ENCODE peak calls at places on chromosome 7, in ten cellular contexts. One of them, this sample, is unnamed.

GRCh38 chr7:16034353-16034752 is 347.9 kb upstream of the MEOX2 start:
- DNase-seq in tibial nerve: no peak
- DNase-seq in osteoblast: no peak
- DNase-seq in Peyer's patch: no peak
- DNase-seq in upper lobe of left lung: no peak
- DNase-seq in CD8-positive, alpha-beta T cell: no peak
- DNase-seq in spleen: no peak
- DNase-seq in K562: no peak
- DNase-seq in mammary epithelial cell: peak; percentile 52
- DNase-seq in astrocyte: peak; percentile 19
- DNase-seq in this sample: no peak

GRCh38 chr7:73912223-73912622 is 51.3 kb downstream of the TMEM270 start:
- DNase-seq in tibial nerve: no peak
- DNase-seq in osteoblast: no peak
- DNase-seq in Peyer's patch: no peak
- DNase-seq in upper lobe of left lung: no peak
- DNase-seq in CD8-positive, alpha-beta T cell: no peak
- DNase-seq in spleen: no peak
- DNase-seq in K562: peak; percentile 27
- DNase-seq in mammary epithelial cell: no peak
- DNase-seq in astrocyte: no peak
- DNase-seq in this sample: no peak

GRCh38 chr7:92809397-92810241 is 26.8 kb downstream of the CDK6 start:
- DNase-seq in tibial nerve: no peak
- DNase-seq in osteoblast: no peak
- DNase-seq in Peyer's patch: peak; percentile 55
- DNase-seq in upper lobe of left lung: no peak
- DNase-seq in CD8-positive, alpha-beta T cell: peak; percentile 46
- DNase-seq in spleen: peak; percentile 68
- DNase-seq in K562: peak; percentile 78
- DNase-seq in mammary epithelial cell: peak; percentile 91
- DNase-seq in astrocyte: peak; percentile 96
- DNase-seq in this sample: peak; percentile 26

GRCh38 chr7:67758551-67758950 is 761.9 kb downstream of the TYW1 start:
- DNase-seq in tibial nerve: no peak
- DNase-seq in osteoblast: no peak
- DNase-seq in Peyer's patch: no peak
- DNase-seq in upper lobe of left lung: no peak
- DNase-seq in CD8-positive, alpha-beta T cell: no peak
- DNase-seq in spleen: no peak
- DNase-seq in K562: no peak
- DNase-seq in mammary epithelial cell: no peak
- DNase-seq in astrocyte: no peak
- DNase-seq in this sample: no peak

GRCh38 chr7:79258826-79259225 is 194.6 kb downstream of the MAGI2 start:
- DNase-seq in tibial nerve: no peak
- DNase-seq in osteoblast: no peak
- DNase-seq in Peyer's patch: no peak
- DNase-seq in upper lobe of left lung: no peak
- DNase-seq in CD8-positive, alpha-beta T cell: no peak
- DNase-seq in spleen: no peak
- DNase-seq in K562: no peak
- DNase-seq in mammary epithelial cell: no peak
- DNase-seq in astrocyte: no peak
- DNase-seq in this sample: no peak

GRCh38 chr7:73770002-73770859 is at the start of gene CLDN3:
- DNase-seq in tibial nerve: no peak
- DNase-seq in osteoblast: peak; percentile 27
- DNase-seq in Peyer's patch: no peak
- DNase-seq in upper lobe of left lung: peak; percentile 96
- DNase-seq in CD8-positive, alpha-beta T cell: peak; percentile 12
- DNase-seq in spleen: no peak
- DNase-seq in K562: peak; percentile 5
- DNase-seq in mammary epithelial cell: peak; percentile 57
- DNase-seq in astrocyte: peak; percentile 8
- DNase-seq in this sample: no peak

GRCh38 chr7:92790987-92791386 is 45.4 kb downstream of the CDK6 start:
- DNase-seq in tibial nerve: no peak
- DNase-seq in osteoblast: peak; percentile 18
- DNase-seq in Peyer's patch: no peak
- DNase-seq in upper lobe of left lung: no peak
- DNase-seq in CD8-positive, alpha-beta T cell: no peak
- DNase-seq in spleen: no peak
- DNase-seq in K562: no peak
- DNase-seq in mammary epithelial cell: peak; percentile 37
- DNase-seq in astrocyte: peak; percentile 80
- DNase-seq in this sample: no peak

GRCh38 chr7:26686448-26686981 is 177.9 kb downstream of the SKAP2 start:
- DNase-seq in tibial nerve: no peak
- DNase-seq in osteoblast: no peak
- DNase-seq in Peyer's patch: no peak
- DNase-seq in upper lobe of left lung: no peak
- DNase-seq in CD8-positive, alpha-beta T cell: no peak
- DNase-seq in spleen: no peak
- DNase-seq in K562: peak; percentile 11
- DNase-seq in mammary epithelial cell: peak; percentile 31
- DNase-seq in astrocyte: peak; percentile 64
- DNase-seq in this sample: no peak

GRCh38 chr7:70574970-70575799 is 556.8 kb upstream of the GALNT17 start:
- DNase-seq in tibial nerve: no peak
- DNase-seq in osteoblast: peak; percentile 70
- DNase-seq in Peyer's patch: no peak
- DNase-seq in upper lobe of left lung: no peak
- DNase-seq in CD8-positive, alpha-beta T cell: no peak
- DNase-seq in spleen: no peak
- DNase-seq in K562: no peak
- DNase-seq in mammary epithelial cell: peak; percentile 64
- DNase-seq in astrocyte: peak; percentile 66
- DNase-seq in this sample: no peak

GRCh38 chr7:100603697-100604077 is 1.5 kb downstream of the PCOLCE start:
- DNase-seq in tibial nerve: no peak
- DNase-seq in osteoblast: peak; percentile 85
- DNase-seq in Peyer's patch: no peak
- DNase-seq in upper lobe of left lung: no peak
- DNase-seq in CD8-positive, alpha-beta T cell: no peak
- DNase-seq in spleen: no peak
- DNase-seq in K562: no peak
- DNase-seq in mammary epithelial cell: no peak
- DNase-seq in astrocyte: no peak
- DNase-seq in this sample: no peak

GRCh38 chr7:468681-469590 is 50.7 kb downstream of the PDGFA start:
- DNase-seq in tibial nerve: no peak
- DNase-seq in osteoblast: peak; percentile 99
- DNase-seq in Peyer's patch: no peak
- DNase-seq in upper lobe of left lung: no peak
- DNase-seq in CD8-positive, alpha-beta T cell: no peak
- DNase-seq in spleen: peak; percentile 41
- DNase-seq in K562: no peak
- DNase-seq in mammary epithelial cell: no peak
- DNase-seq in astrocyte: peak; percentile 55
- DNase-seq in this sample: no peak

GRCh38 chr7:123675092-123675473 is 19.4 kb downstream of the LMOD2 start:
- DNase-seq in tibial nerve: no peak
- DNase-seq in osteoblast: no peak
- DNase-seq in Peyer's patch: no peak
- DNase-seq in upper lobe of left lung: no peak
- DNase-seq in CD8-positive, alpha-beta T cell: no peak
- DNase-seq in spleen: no peak
- DNase-seq in K562: no peak
- DNase-seq in mammary epithelial cell: no peak
- DNase-seq in astrocyte: peak; percentile 61
- DNase-seq in this sample: no peak

GRCh38 chr7:80563561-80564327 is 51.9 kb upstream of the GNAT3 start:
- DNase-seq in tibial nerve: no peak
- DNase-seq in osteoblast: no peak
- DNase-seq in Peyer's patch: no peak
- DNase-seq in upper lobe of left lung: peak; percentile 17
- DNase-seq in CD8-positive, alpha-beta T cell: no peak
- DNase-seq in spleen: no peak
- DNase-seq in K562: no peak
- DNase-seq in mammary epithelial cell: peak; percentile 45
- DNase-seq in astrocyte: no peak
- DNase-seq in this sample: no peak

GRCh38 chr7:69411466-69411865 is 186.8 kb upstream of the AUTS2 start:
- DNase-seq in tibial nerve: no peak
- DNase-seq in osteoblast: no peak
- DNase-seq in Peyer's patch: no peak
- DNase-seq in upper lobe of left lung: no peak
- DNase-seq in CD8-positive, alpha-beta T cell: no peak
- DNase-seq in spleen: peak; percentile 30
- DNase-seq in K562: no peak
- DNase-seq in mammary epithelial cell: no peak
- DNase-seq in astrocyte: no peak
- DNase-seq in this sample: no peak

GRCh38 chr7:30974605-30975256 is 11.0 kb downstream of the GHRHR start:
- DNase-seq in tibial nerve: no peak
- DNase-seq in osteoblast: peak; percentile 88
- DNase-seq in Peyer's patch: no peak
- DNase-seq in upper lobe of left lung: no peak
- DNase-seq in CD8-positive, alpha-beta T cell: no peak
- DNase-seq in spleen: no peak
- DNase-seq in K562: peak; percentile 83
- DNase-seq in mammary epithelial cell: peak; percentile 76
- DNase-seq in astrocyte: peak; percentile 18
- DNase-seq in this sample: peak; percentile 46
- TF ChIP-seq CTCF in tibial nerve: peak; percentile 40
- TF ChIP-seq CTCF in osteoblast: peak; percentile 62
- TF ChIP-seq CTCF in Peyer's patch: peak; percentile 79
- TF ChIP-seq CTCF in upper lobe of left lung: peak; percentile 63
- TF ChIP-seq CTCF in CD8-positive, alpha-beta T cell: no peak
- TF ChIP-seq CTCF in spleen: peak; percentile 35
- TF ChIP-seq CTCF in K562: peak; percentile 90
- TF ChIP-seq CTCF in mammary epithelial cell: peak; percentile 93
- TF ChIP-seq CTCF in astrocyte: peak; percentile 48
- TF ChIP-seq CTCF in this sample: peak; percentile 83

DNA sequence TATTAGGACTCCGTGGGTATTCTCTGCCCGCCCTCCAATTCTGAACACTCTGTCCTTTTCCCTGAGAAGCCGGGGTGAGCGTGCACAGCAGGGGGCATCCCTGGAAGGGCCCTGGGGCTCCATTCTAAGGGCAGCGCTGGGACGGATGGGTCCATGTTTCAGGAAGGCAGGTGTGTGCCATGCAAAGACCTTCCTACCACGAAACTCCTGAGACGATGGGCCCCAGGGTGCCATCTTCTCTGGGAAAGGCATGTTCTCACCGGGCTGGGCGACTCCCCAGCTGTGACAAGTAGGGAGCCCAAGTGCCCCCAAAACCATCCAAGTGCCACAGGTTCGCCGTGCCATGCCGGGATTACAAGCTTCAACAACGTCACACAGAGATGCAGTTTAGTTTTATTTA is 256.7 kb downstream of the DNAJB6 start:
- DNase-seq in tibial nerve: no peak
- DNase-seq in osteoblast: no peak
- DNase-seq in Peyer's patch: no peak
- DNase-seq in upper lobe of left lung: no peak
- DNase-seq in CD8-positive, alpha-beta T cell: no peak
- DNase-seq in spleen: peak; percentile 31
- DNase-seq in K562: no peak
- DNase-seq in mammary epithelial cell: no peak
- DNase-seq in astrocyte: no peak
- DNase-seq in this sample: no peak
- H3K27me3 ChIP-seq in tibial nerve: no peaks in the 10 kb centered on the region
- H3K27me3 ChIP-seq in osteoblast: no peaks in the 10 kb centered on the region
- H3K27me3 ChIP-seq in Peyer's patch: no peaks in the 10 kb centered on the region
- H3K27me3 ChIP-seq in upper lobe of left lung: no peaks in the 10 kb centered on the region
- H3K27me3 ChIP-seq in CD8-positive, alpha-beta T cell: no peaks in the 10 kb centered on the region
- H3K27me3 ChIP-seq in spleen: peaks cover 7% of the 10 kb centered on the region
- H3K27me3 ChIP-seq in K562: peaks cover 65% of the 10 kb centered on the region
- H3K27me3 ChIP-seq in mammary epithelial cell: no peaks in the 10 kb centered on the region
- H3K27me3 ChIP-seq in astrocyte: no peaks in the 10 kb centered on the region
- H3K27me3 ChIP-seq in this sample: peaks cover 54% of the 10 kb centered on the region

GRCh38 chr7:28766359-28766758 is 191.8 kb downstream of the TRIL start:
- DNase-seq in tibial nerve: no peak
- DNase-seq in osteoblast: no peak
- DNase-seq in Peyer's patch: no peak
- DNase-seq in upper lobe of left lung: no peak
- DNase-seq in CD8-positive, alpha-beta T cell: no peak
- DNase-seq in spleen: no peak
- DNase-seq in K562: no peak
- DNase-seq in mammary epithelial cell: no peak
- DNase-seq in astrocyte: no peak
- DNase-seq in this sample: no peak

GRCh38 chr7:28771901-28772622 is 186.1 kb downstream of the TRIL start:
- DNase-seq in tibial nerve: no peak
- DNase-seq in osteoblast: no peak
- DNase-seq in Peyer's patch: no peak
- DNase-seq in upper lobe of left lung: peak; percentile 65
- DNase-seq in CD8-positive, alpha-beta T cell: no peak
- DNase-seq in spleen: no peak
- DNase-seq in K562: no peak
- DNase-seq in mammary epithelial cell: no peak
- DNase-seq in astrocyte: no peak
- DNase-seq in this sample: no peak

GRCh38 chr7:28768577-28769147 is 189.5 kb downstream of the TRIL start:
- DNase-seq in tibial nerve: no peak
- DNase-seq in osteoblast: peak; percentile 83
- DNase-seq in Peyer's patch: no peak
- DNase-seq in upper lobe of left lung: no peak
- DNase-seq in CD8-positive, alpha-beta T cell: no peak
- DNase-seq in spleen: no peak
- DNase-seq in K562: no peak
- DNase-seq in mammary epithelial cell: peak; percentile 81
- DNase-seq in astrocyte: peak; percentile 78
- DNase-seq in this sample: no peak

GRCh38 chr7:28761485-28761884 is 196.6 kb downstream of the TRIL start:
- DNase-seq in tibial nerve: no peak
- DNase-seq in osteoblast: no peak
- DNase-seq in Peyer's patch: no peak
- DNase-seq in upper lobe of left lung: no peak
- DNase-seq in CD8-positive, alpha-beta T cell: no peak
- DNase-seq in spleen: no peak
- DNase-seq in K562: no peak
- DNase-seq in mammary epithelial cell: no peak
- DNase-seq in astrocyte: peak; percentile 11
- DNase-seq in this sample: no peak

GRCh38 chr7:28767356-28767755 is 190.8 kb downstream of the TRIL start:
- DNase-seq in tibial nerve: no peak
- DNase-seq in osteoblast: no peak
- DNase-seq in Peyer's patch: no peak
- DNase-seq in upper lobe of left lung: no peak
- DNase-seq in CD8-positive, alpha-beta T cell: no peak
- DNase-seq in spleen: no peak
- DNase-seq in K562: no peak
- DNase-seq in mammary epithelial cell: no peak
- DNase-seq in astrocyte: peak; percentile 15
- DNase-seq in this sample: no peak
- H3K27ac ChIP-seq in tibial nerve: no peak overlapping the region
- H3K27ac ChIP-seq in osteoblast: peak overlapping the region; percentile 14
- H3K27ac ChIP-seq in Peyer's patch: no peak overlapping the region
- H3K27ac ChIP-seq in upper lobe of left lung: no peak overlapping the region
- H3K27ac ChIP-seq in CD8-positive, alpha-beta T cell: no peak overlapping the region
- H3K27ac ChIP-seq in spleen: no peak overlapping the region
- H3K27ac ChIP-seq in K562: no peak overlapping the region
- H3K27ac ChIP-seq in mammary epithelial cell: no peak overlapping the region
- H3K27ac ChIP-seq in astrocyte: no peak overlapping the region
- H3K27ac ChIP-seq in this sample: no peak overlapping the region

GRCh38 chr7:40763319-40764287 is 628.8 kb downstream of the SUGCT start:
- DNase-seq in tibial nerve: no peak
- DNase-seq in osteoblast: peak; percentile 39
- DNase-seq in Peyer's patch: no peak
- DNase-seq in upper lobe of left lung: no peak
- DNase-seq in CD8-positive, alpha-beta T cell: no peak
- DNase-seq in spleen: no peak
- DNase-seq in K562: no peak
- DNase-seq in mammary epithelial cell: no peak
- DNase-seq in astrocyte: peak; percentile 53
- DNase-seq in this sample: no peak
- TF ChIP-seq CTCF in tibial nerve: no peak
- TF ChIP-seq CTCF in osteoblast: peak; percentile 59
- TF ChIP-seq CTCF in Peyer's patch: no peak
- TF ChIP-seq CTCF in upper lobe of left lung: no peak
- TF ChIP-seq CTCF in CD8-positive, alpha-beta T cell: no peak
- TF ChIP-seq CTCF in spleen: no peak
- TF ChIP-seq CTCF in K562: no peak
- TF ChIP-seq CTCF in mammary epithelial cell: peak; percentile 51
- TF ChIP-seq CTCF in astrocyte: peak; percentile 17
- TF ChIP-seq CTCF in this sample: no peak

This sample was measured in left ventricle myocardium inferior.